ENCODE peak calls at places on chromosomes 12 and 14, in eight cellular contexts. R is brain microvascular endothelial cell; S is GM23338; P is OCI-LY7; F is effector memory CD4-positive, alpha-beta T cell; W is A549; G is AG04450; M is neural progenitor cell. L is an unnamed sample.

GRCh38 chr14:104682107-104682593 is 7.3 kb upstream of the INF2 start:
- DNase-seq in F (no peak), W (peak; percentile 55), M (peak; percentile 72), P (no peak), S (peak; percentile 89), R (no peak), G (no peak), L (no peak)

GRCh38 chr14:88168025-88168424 is 155.0 kb downstream of the KCNK10 start:
- DNase-seq in F (no peak), P (no peak), M (no peak), S (no peak), R (no peak), W (no peak), G (no peak), L (no peak)

GRCh38 chr12:11765817-11766794 is 116.6 kb downstream of the ETV6 start:
- DNase-seq in R (no peak), F (no peak), G (peak; percentile 46), W (no peak), M (no peak), S (no peak), P (no peak), L (peak; percentile 56)

GRCh38 chr14:105989746-105990302 is 463.4 kb downstream of the TMEM121 start:
- DNase-seq in W (no peak), F (no peak), R (no peak), M (no peak), P (no peak), S (no peak), G (no peak), L (no peak)

GRCh38 chr14:101965145-101965531 is 765 bp downstream of the DYNC1H1 start:
- DNase-seq in W (no peak), G (no peak), F (peak; percentile 33), M (peak; percentile 80), S (peak; percentile 78), P (peak; percentile 69), R (peak; percentile 43), L (peak; percentile 80)

GRCh38 chr12:16198884-16199283 is 78.6 kb downstream of the SLC15A5 start:
- DNase-seq in M (peak; percentile 53), W (no peak), R (no peak), G (no peak), S (peak; percentile 54), F (no peak), P (peak; percentile 98), L (no peak)

GRCh38 chr12:27969011-27969900 is 3.3 kb downstream of the PTHLH start:
- DNase-seq in F (no peak), G (no peak), S (peak; percentile 56), M (peak; percentile 54), P (no peak), W (peak; percentile 37), R (no peak), L (no peak)

GRCh38 chr14:51331651-51332367 is 91.8 kb downstream of the TMX1 start:
- DNase-seq in F (no peak), P (no peak), M (no peak), G (no peak), S (no peak), W (no peak), R (no peak), L (no peak)

GRCh38 chr12:20007331-20007730 is 361.0 kb upstream of the PDE3A start:
- DNase-seq in S (no peak), G (no peak), F (no peak), R (peak; percentile 34), M (no peak), P (no peak), W (no peak), L (no peak)

GRCh38 chr14:90963343-90963742 is 97.1 kb downstream of the RPS6KA5 start:
- DNase-seq in W (no peak), G (no peak), R (no peak), M (no peak), P (no peak), F (no peak), S (no peak), L (no peak)

GRCh38 chr12:30396576-30396975 is 299.1 kb downstream of the IPO8 start:
- DNase-seq in F (no peak), G (no peak), R (no peak), M (no peak), S (peak; percentile 3), W (no peak), P (no peak), L (no peak)

GRCh38 chr12:48184549-48184922 is 1.1 kb downstream of the CCDC184 start:
- DNase-seq in S (peak; percentile 34), P (no peak), W (no peak), F (no peak), G (no peak), R (no peak), M (peak; percentile 20), L (no peak)

GRCh38 chr14:59360923-59361794 is 104.0 kb downstream of the GPR135 start:
- DNase-seq in R (peak; percentile 85), F (no peak), M (no peak), W (peak; percentile 69), P (peak; percentile 47), S (no peak), G (peak; percentile 38), L (peak; percentile 67)

GRCh38 chr12:63877693-63878092 is 33.2 kb downstream of the SRGAP1 start:
- DNase-seq in F (no peak), G (no peak), R (no peak), S (no peak), P (no peak), M (no peak), W (no peak), L (no peak)

GRCh38 chr12:45354399-45354798 is 138.5 kb downstream of the ANO6 start:
- DNase-seq in G (no peak), R (no peak), F (no peak), W (no peak), P (no peak), M (no peak), S (peak; percentile 23), L (no peak)

GRCh38 chr14:78152246-78153068 is 17.7 kb upstream of the NRXN3 start:
- DNase-seq in G (no peak), R (no peak), W (no peak), P (no peak), M (no peak), S (no peak), F (no peak), L (no peak)

GRCh38 chr14:68796418-68797101 is 3.7 kb upstream of the ZFP36L1 start:
- DNase-seq in R (no peak), S (peak; percentile 97), W (no peak), M (no peak), G (no peak), F (no peak), P (no peak), L (no peak)

GRCh38 chr14:68795602-68796417 is 2.9 kb upstream of the ZFP36L1 start:
- DNase-seq in M (peak; percentile 88), F (peak; percentile 74), G (no peak), R (peak; percentile 61), P (peak; percentile 90), S (peak; percentile 88), W (no peak), L (peak; percentile 87)

GRCh38 chr14:68798621-68799020 is 5.8 kb upstream of the ZFP36L1 start:
- DNase-seq in F (no peak), W (no peak), M (no peak), P (no peak), G (no peak), S (no peak), R (no peak), L (no peak)

GRCh38 chr14:68794856-68795601 is 2.2 kb upstream of the ZFP36L1 start:
- DNase-seq in P (peak; percentile 59), S (peak; percentile 63), R (peak; percentile 82), W (no peak), M (peak; percentile 59), F (no peak), G (peak; percentile 87), L (peak; percentile 54)

GRCh38 chr14:68797180-68797670 is 4.4 kb upstream of the ZFP36L1 start:
- DNase-seq in F (no peak), S (peak; percentile 86), P (no peak), M (peak; percentile 45), R (no peak), W (no peak), G (no peak), L (no peak)
- H3K27ac ChIP-seq in F (peak overlapping the region; percentile 100), S (peak overlapping the region; percentile 100), P (peak overlapping the region; percentile 92), M (no peak overlapping the region), R (no peak overlapping the region), W (peak overlapping the region; percentile 99), G (no peak overlapping the region), L (peak overlapping the region; percentile 97)

GRCh38 chr14:79281244-79282199 is 929.8 kb downstream of the DIO2 start:
- DNase-seq in F (no peak), S (peak; percentile 41), G (no peak), R (no peak), P (no peak), W (no peak), M (peak; percentile 20), L (no peak)
- H3K4me3 ChIP-seq in F (no peak overlapping the region), S (peak overlapping the region; percentile 79), G (peak overlapping the region; percentile 5), R (no peak overlapping the region), P (no peak overlapping the region), W (no peak overlapping the region), M (peak overlapping the region; percentile 59), L (peak overlapping the region; percentile 42)

GRCh38 chr14:94079891-94080605 is 954 bp downstream of the DDX24 start:
- DNase-seq in S (no peak), R (peak; percentile 40), M (no peak), F (no peak), W (no peak), P (no peak), G (no peak), L (no peak)

GRCh38 chr14:94077111-94077821 is 3.7 kb downstream of the DDX24 start:
- DNase-seq in P (no peak), G (no peak), F (no peak), M (no peak), W (no peak), R (no peak), S (no peak), L (no peak)

GRCh38 chr14:94080606-94081385 is at the start of the genes DDX24 and IFI27L1:
- DNase-seq in R (peak; percentile 93), M (peak; percentile 97), P (peak; percentile 96), W (peak; percentile 95), G (peak; percentile 86), F (peak; percentile 92), S (peak; percentile 97), L (peak; percentile 98)

GRCh38 chr14:94077823-94078222 is 3.2 kb downstream of the DDX24 start:
- DNase-seq in G (no peak), W (no peak), M (no peak), S (no peak), P (no peak), F (no peak), R (no peak), L (no peak)

GRCh38 chr14:94081386-94081820 is 293 bp downstream of the IFI27L1 start:
- DNase-seq in F (no peak), P (peak; percentile 25), G (no peak), M (no peak), R (no peak), W (no peak), S (no peak), L (no peak)
- H3K27ac ChIP-seq in F (peak overlapping the region; percentile 96), P (no peak overlapping the region), G (peak overlapping the region; percentile 53), M (no peak overlapping the region), R (peak overlapping the region; percentile 78), W (peak overlapping the region; percentile 91), S (no peak overlapping the region), L (peak overlapping the region; percentile 99)

DNA sequence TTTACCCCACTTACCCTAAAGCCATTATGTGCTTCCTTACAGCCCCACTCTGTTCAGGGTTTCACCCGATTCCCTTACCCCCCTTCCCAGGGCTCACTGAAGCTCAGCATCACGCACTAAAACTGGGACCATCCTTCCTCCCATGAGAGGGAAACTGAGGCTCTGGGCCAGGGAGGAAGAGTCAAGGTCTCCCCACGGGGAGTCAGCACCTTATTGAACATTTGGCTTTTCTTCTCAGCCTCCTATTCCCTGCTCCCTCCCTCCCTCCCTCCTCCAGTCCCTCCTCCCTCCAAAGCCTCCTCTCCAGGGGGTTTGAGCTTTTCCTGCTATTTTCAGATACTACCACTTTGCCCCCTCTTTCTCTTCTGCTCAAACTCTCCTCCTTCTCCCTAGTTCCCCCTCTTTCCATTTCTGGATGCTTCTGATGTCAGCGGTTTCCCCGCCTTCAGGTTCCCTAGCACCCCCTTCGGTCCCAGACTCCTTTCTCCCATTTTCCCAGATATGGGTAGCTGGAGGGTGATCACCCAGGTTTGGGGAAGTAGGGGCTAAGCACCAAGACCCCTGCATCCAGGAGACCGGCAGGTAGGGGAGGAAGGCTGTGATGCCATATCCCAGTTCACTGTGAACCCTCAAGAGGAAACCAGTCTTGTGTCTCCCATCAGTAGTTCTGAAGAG is 977 bp downstream of the GPR162 start:
- DNase-seq in W (no peak), M (no peak), P (no peak), S (no peak), R (no peak), F (no peak), G (no peak), L (no peak)
- H3K4me3 ChIP-seq in W (no peak overlapping the region), M (peak overlapping the region; percentile 52), P (no peak overlapping the region), S (peak overlapping the region; percentile 76), R (no peak overlapping the region), F (no peak overlapping the region), G (peak overlapping the region; percentile 71), L (no peak overlapping the region)

L was measured in transverse colon.